ENCODE peak calls at places on chromosome 1, in seven cellular contexts. Y, F, P, N, Q, H and V are unnamed samples.

GRCh38 chr1:77605246-77606026 is 77.0 kb downstream of the ZZZ3 start:
- DNase-seq in F (peak; percentile 27), Y (no peak), P (peak; percentile 35), H (peak; percentile 78), N (peak; percentile 88), Q (no peak), V (no peak)

GRCh38 chr1:196393742-196394141 is 214.5 kb downstream of the KCNT2 start:
- DNase-seq in H (peak; percentile 85), Y (no peak), P (peak; percentile 69), Q (no peak), F (no peak), N (no peak), V (no peak)

GRCh38 chr1:27522860-27523665 is 33.1 kb upstream of the WASF2 start:
- DNase-seq in N (no peak), Q (no peak), P (no peak), H (no peak), Y (no peak), F (no peak), V (no peak)

GRCh38 chr1:247336390-247336789 is 4.7 kb upstream of the ZNF496 start:
- DNase-seq in H (no peak), Q (peak; percentile 47), F (no peak), P (no peak), N (no peak), Y (no peak), V (no peak)

GRCh38 chr1:32361674-32362473 is 411 bp downstream of the FAM229A start:
- DNase-seq in H (peak; percentile 37), N (no peak), P (peak; percentile 17), Y (no peak), F (peak; percentile 11), Q (no peak), V (no peak)

GRCh38 chr1:61435226-61435625 is 289.7 kb downstream of the TM2D1 start:
- DNase-seq in N (no peak), H (no peak), F (no peak), Y (no peak), Q (no peak), P (no peak), V (no peak)

GRCh38 chr1:226778657-226779058 is 39.6 kb upstream of the ITPKB start:
- DNase-seq in F (no peak), Q (no peak), N (no peak), Y (no peak), P (peak; percentile 97), H (peak; percentile 96), V (no peak)

GRCh38 chr1:64811131-64811530 is 66.3 kb downstream of the RAVER2 start:
- DNase-seq in H (no peak), N (no peak), Q (peak; percentile 4), Y (no peak), P (no peak), F (no peak), V (peak; percentile 99)

GRCh38 chr1:25197982-25198681 is 34.2 kb downstream of the SYF2 start:
- DNase-seq in Y (no peak), N (no peak), H (no peak), F (no peak), Q (no peak), P (peak; percentile 12), V (no peak)

GRCh38 chr1:23582820-23583219 is 23.5 kb upstream of the ID3 start:
- DNase-seq in Q (no peak), P (no peak), N (no peak), H (no peak), Y (no peak), F (no peak), V (no peak)

GRCh38 chr1:243487649-243488227 is 231.9 kb downstream of the SDCCAG8 start:
- DNase-seq in Q (no peak), P (peak; percentile 40), N (no peak), F (no peak), Y (no peak), H (no peak), V (no peak)

GRCh38 chr1:17274186-17275170 is 25.6 kb downstream of the PADI3 start:
- DNase-seq in Y (no peak), F (peak; percentile 3), P (peak; percentile 30), Q (no peak), N (peak; percentile 52), H (peak; percentile 52), V (no peak)

GRCh38 chr1:205450448-205450847 is 5.4 kb downstream of the BLACAT1 start:
- DNase-seq in Y (no peak), F (no peak), P (no peak), N (no peak), H (no peak), Q (no peak), V (no peak)

GRCh38 chr1:11806307-11806936 is 431 bp downstream of the CLCN6 start:
- DNase-seq in Y (no peak), P (peak; percentile 37), N (no peak), H (peak; percentile 44), Q (peak; percentile 37), F (no peak), V (no peak)

GRCh38 chr1:165632491-165632890 is 1.5 kb downstream of the MGST3 start:
- DNase-seq in H (no peak), N (no peak), F (no peak), P (no peak), Y (no peak), Q (no peak), V (peak; percentile 85)

GRCh38 chr1:233025156-233025555 is 74.7 kb downstream of the NTPCR start:
- DNase-seq in Q (peak; percentile 35), P (no peak), F (no peak), N (peak; percentile 38), Y (no peak), H (peak; percentile 61), V (no peak)

GRCh38 chr1:32933742-32934322 is 30.8 kb downstream of the RNF19B start:
- DNase-seq in Q (no peak), F (no peak), P (peak; percentile 38), H (peak; percentile 29), N (no peak), Y (no peak), V (no peak)